ENCODE peak calls at places on chromosomes 12 and 14, in eight cellular contexts. Q is nucleus accumbens, I is activated T-cell treated with anti-CD3 and anti-CD28 coated beads for 24 hours, W is NCI-H1092 treated with DMSO at 0.1 percent for 48 hours, C is SW480, G is NCI-H524 treated with DMSO at 0.1 percent for 48 hours, J is heart right ventricle, L is WTC11. R is an unnamed sample.

GRCh38 chr12:46450279-46450748 is 77.7 kb upstream of the SLC38A2 start:
- DNase-seq in C (no peak), W (no peak), G (no peak), I (no peak), Q (no peak), J (peak), L (no peak), R (no peak)

GRCh38 chr14:103388664-103389063 is 3.4 kb downstream of the MARK3 start:
- DNase-seq in G (no peak), J (no peak), L (no peak), W (no peak), I (no peak), Q (no peak), C (no peak), R (no peak)

GRCh38 chr12:47078733-47079364 is 572 bp upstream of the PCED1B start:
- DNase-seq in Q (no peak), L (no peak), J (no peak), G (no peak), C (no peak), I (peak), W (peak), R (no peak)

GRCh38 chr14:51996148-51996746 is 6.9 kb downstream of the RTRAF start:
- DNase-seq in L (no peak), C (no peak), Q (no peak), G (no peak), W (no peak), I (no peak), J (peak), R (no peak)

GRCh38 chr14:95111507-95112164 is 45.7 kb downstream of the DICER1 start:
- DNase-seq in I (no peak), W (no peak), L (no peak), Q (no peak), J (no peak), C (no peak), G (no peak), R (no peak)

GRCh38 chr12:22121224-22121623 is 75.2 kb downstream of the CMAS start:
- DNase-seq in G (no peak), W (no peak), Q (no peak), C (peak), L (peak), J (no peak), I (peak), R (no peak)

GRCh38 chr14:77181603-77182437 is at the start of gene TMEM63C:
- DNase-seq in W (peak), Q (peak), I (peak), J (no peak), L (peak), C (peak), G (peak), R (no peak)

GRCh38 chr12:11765817-11766794 is 116.6 kb downstream of the ETV6 start:
- DNase-seq in G (no peak), Q (no peak), I (peak), L (no peak), C (no peak), W (no peak), J (peak), R (no peak)

GRCh38 chr12:56431850-56432249 is 17.4 kb downstream of the TIMELESS start:
- DNase-seq in L (no peak), J (no peak), I (no peak), G (no peak), Q (no peak), W (no peak), C (no peak), R (no peak)

GRCh38 chr12:52871291-52871961 is 22.6 kb upstream of the KRT78 start:
- DNase-seq in C (peak), W (no peak), Q (no peak), G (no peak), I (no peak), J (no peak), L (no peak), R (peak)

GRCh38 chr12:67269632-67270578 is 747 bp downstream of the CAND1 start:
- DNase-seq in I (peak), W (peak), Q (peak), L (peak), C (peak), J (peak), G (no peak), R (no peak)

GRCh38 chr12:19998968-19999792 is 369.2 kb upstream of the PDE3A start:
- DNase-seq in G (no peak), Q (no peak), W (no peak), L (no peak), J (no peak), I (no peak), C (no peak), R (no peak)

GRCh38 chr12:39587247-39587646 is 32.4 kb downstream of the ABCD2 start:
- DNase-seq in Q (no peak), L (no peak), I (no peak), C (no peak), J (peak), G (peak), W (no peak), R (peak)

GRCh38 chr14:85336817-85337216 is 193.1 kb upstream of the FLRT2 start:
- DNase-seq in J (no peak), I (no peak), W (no peak), L (no peak), Q (no peak), G (no peak), C (no peak), R (no peak)

GRCh38 chr12:79692860-79693605 is 2.3 kb upstream of the PAWR start:
- DNase-seq in J (no peak), W (no peak), I (no peak), Q (no peak), C (no peak), L (no peak), G (no peak), R (no peak)

GRCh38 chr12:127496255-127496654 is 770.7 kb upstream of the TMEM132C start:
- DNase-seq in W (no peak), G (no peak), L (peak), C (no peak), I (no peak), J (no peak), Q (no peak), R (no peak)

GRCh38 chr14:96168581-96168980 is 36.1 kb upstream of the BDKRB2 start:
- DNase-seq in W (no peak), I (no peak), C (no peak), G (no peak), J (no peak), Q (no peak), L (no peak), R (no peak)

GRCh38 chr14:75279153-75279738 is 618 bp downstream of the FOS start:
- DNase-seq in G (no peak), W (peak), I (no peak), C (peak), J (peak), Q (peak), L (peak), R (no peak)

GRCh38 chr12:55694651-55695050 is 13.1 kb downstream of the ITGA7 start:
- DNase-seq in G (no peak), W (no peak), L (no peak), I (no peak), C (no peak), Q (no peak), J (no peak), R (no peak)

GRCh38 chr14:53542692-53543091 is 389.6 kb upstream of the DDHD1 start:
- DNase-seq in J (peak), I (no peak), Q (no peak), L (no peak), C (peak), G (no peak), W (peak), R (no peak)

GRCh38 chr12:116837082-116837481 is 44.2 kb downstream of the HRK start:
- DNase-seq in L (no peak), Q (no peak), I (no peak), J (no peak), W (no peak), C (no peak), G (no peak), R (no peak)

GRCh38 chr14:53881161-53881846 is 75.3 kb downstream of the BMP4 start:
- DNase-seq in C (peak), G (no peak), Q (no peak), W (no peak), J (no peak), L (no peak), I (no peak), R (no peak)

GRCh38 chr14:61435563-61436337 is 114.4 kb downstream of the PRKCH start:
- DNase-seq in G (no peak), W (no peak), Q (no peak), C (no peak), L (no peak), I (no peak), J (no peak), R (no peak)

GRCh38 chr14:80364274-80364673 is 153.0 kb upstream of the DIO2 start:
- DNase-seq in J (no peak), G (peak), W (peak), Q (no peak), C (peak), I (no peak), L (no peak), R (no peak)

GRCh38 chr12:53939141-53940108 is 794 bp downstream of the HOXC13 start:
- DNase-seq in G (no peak), L (peak), J (no peak), C (peak), Q (no peak), I (no peak), W (no peak), R (no peak)

GRCh38 chr12:49730050-49730449 is 11.3 kb upstream of the TMBIM6 start:
- DNase-seq in I (no peak), W (no peak), C (no peak), Q (no peak), G (no peak), L (no peak), J (no peak), R (no peak)

GRCh38 chr12:38099686-38100085 is 216.9 kb upstream of the ALG10B start:
- DNase-seq in W (no peak), L (no peak), G (no peak), J (no peak), I (no peak), C (no peak), Q (no peak), R (no peak)

GRCh38 chr12:86256169-86256568 is at the start of gene MGAT4C:
- DNase-seq in G (no peak), Q (no peak), I (no peak), W (peak), L (no peak), J (no peak), C (no peak), R (no peak)

GRCh38 chr14:76908834-76909233 is 82.6 kb downstream of the LRRC74A start:
- DNase-seq in W (no peak), G (no peak), Q (no peak), I (no peak), L (no peak), J (no peak), C (no peak), R (no peak)

GRCh38 chr14:50260511-50260910 is 29.1 kb upstream of the SOS2 start:
- DNase-seq in I (no peak), W (peak), Q (no peak), J (no peak), G (no peak), C (peak), L (no peak), R (no peak)

GRCh38 chr12:108694812-108695278 is 36.5 kb downstream of the CORO1C start:
- DNase-seq in L (no peak), I (no peak), C (no peak), G (no peak), W (no peak), J (no peak), Q (no peak), R (no peak)

GRCh38 chr14:81471062-81471461 is 62.6 kb downstream of the SEL1L start:
- DNase-seq in J (no peak), W (no peak), I (no peak), Q (no peak), G (no peak), C (no peak), L (no peak), R (no peak)

GRCh38 chr14:100306256-100306505 is at the start of gene SLC25A29:
- DNase-seq in J (no peak), L (peak), W (no peak), G (no peak), C (no peak), Q (no peak), I (no peak), R (no peak)

GRCh38 chr14:91484186-91484585 is 25.9 kb downstream of the PPP4R3A start:
- DNase-seq in G (no peak), W (no peak), I (no peak), Q (no peak), C (no peak), J (no peak), L (no peak), R (no peak)

GRCh38 chr14:92513966-92514843 is 624 bp downstream of the RIN3 start:
- DNase-seq in W (no peak), Q (no peak), G (no peak), I (no peak), L (peak), J (no peak), C (no peak), R (no peak)

GRCh38 chr14:92658160-92658559 is 90.3 kb downstream of the LGMN start:
- DNase-seq in C (no peak), L (no peak), W (no peak), I (no peak), J (no peak), Q (no peak), G (no peak), R (no peak)